ENCODE peak calls at places on chromosome 2, in seven cellular contexts. One of them, this sample, is unnamed.

GRCh38 chr2:68467077-68467960 is at the start of the genes APLF and FBXO48:
- DNase-seq in K562: peak
- DNase-seq in GM12878: peak
- DNase-seq in HepG2: peak
- DNase-seq in SK-N-SH: peak
- DNase-seq in HCT116: peak
- DNase-seq in H1: peak
- DNase-seq in this sample: peak

GRCh38 chr2:10915731-10916331 is 4.1 kb downstream of the KCNF1 start:
- DNase-seq in K562: no peak
- DNase-seq in GM12878: no peak
- DNase-seq in HepG2: no peak
- DNase-seq in SK-N-SH: no peak
- DNase-seq in HCT116: no peak
- DNase-seq in H1: no peak
- DNase-seq in this sample: no peak

GRCh38 chr2:135052997-135053474 is 944 bp downstream of the RAB3GAP1 start:
- DNase-seq in K562: no peak
- DNase-seq in GM12878: no peak
- DNase-seq in HepG2: no peak
- DNase-seq in SK-N-SH: no peak
- DNase-seq in HCT116: no peak
- DNase-seq in H1: no peak
- DNase-seq in this sample: no peak

GRCh38 chr2:23480991-23481797 is 96.2 kb downstream of the KLHL29 start:
- DNase-seq in K562: no peak
- DNase-seq in GM12878: no peak
- DNase-seq in HepG2: peak
- DNase-seq in SK-N-SH: no peak
- DNase-seq in HCT116: peak
- DNase-seq in H1: peak
- DNase-seq in this sample: peak

GRCh38 chr2:122273785-122274419 is 518.5 kb downstream of the TSN start:
- DNase-seq in K562: no peak
- DNase-seq in GM12878: no peak
- DNase-seq in HepG2: no peak
- DNase-seq in SK-N-SH: no peak
- DNase-seq in HCT116: no peak
- DNase-seq in H1: no peak
- DNase-seq in this sample: no peak

GRCh38 chr2:179444056-179444455 is 179.4 kb upstream of the SESTD1 start:
- DNase-seq in K562: no peak
- DNase-seq in GM12878: no peak
- DNase-seq in HepG2: no peak
- DNase-seq in SK-N-SH: no peak
- DNase-seq in HCT116: no peak
- DNase-seq in H1: no peak
- DNase-seq in this sample: no peak

GRCh38 chr2:85796549-85797262 is 42.9 kb downstream of the ATOH8 start:
- DNase-seq in K562: no peak
- DNase-seq in GM12878: no peak
- DNase-seq in HepG2: no peak
- DNase-seq in SK-N-SH: peak
- DNase-seq in HCT116: no peak
- DNase-seq in H1: no peak
- DNase-seq in this sample: no peak

GRCh38 chr2:220178991-220179695 is 551.7 kb downstream of the SLC4A3 start:
- DNase-seq in K562: no peak
- DNase-seq in GM12878: no peak
- DNase-seq in HepG2: no peak
- DNase-seq in SK-N-SH: no peak
- DNase-seq in HCT116: no peak
- DNase-seq in H1: no peak
- DNase-seq in this sample: peak

GRCh38 chr2:16626497-16626896 is 39.1 kb downstream of the CYRIA start:
- DNase-seq in K562: no peak
- DNase-seq in GM12878: no peak
- DNase-seq in HepG2: no peak
- DNase-seq in SK-N-SH: no peak
- DNase-seq in HCT116: no peak
- DNase-seq in H1: no peak
- DNase-seq in this sample: no peak

GRCh38 chr2:181471783-181472182 is 14.6 kb downstream of the ITGA4 start:
- DNase-seq in K562: no peak
- DNase-seq in GM12878: no peak
- DNase-seq in HepG2: no peak
- DNase-seq in SK-N-SH: no peak
- DNase-seq in HCT116: no peak
- DNase-seq in H1: no peak
- DNase-seq in this sample: no peak

GRCh38 chr2:101766871-101767739 is 69.6 kb downstream of the MAP4K4 start:
- DNase-seq in K562: no peak
- DNase-seq in GM12878: no peak
- DNase-seq in HepG2: peak
- DNase-seq in SK-N-SH: no peak
- DNase-seq in HCT116: no peak
- DNase-seq in H1: no peak
- DNase-seq in this sample: peak

GRCh38 chr2:74887445-74887951 is 53.6 kb downstream of the HK2 start:
- DNase-seq in K562: no peak
- DNase-seq in GM12878: no peak
- DNase-seq in HepG2: no peak
- DNase-seq in SK-N-SH: no peak
- DNase-seq in HCT116: no peak
- DNase-seq in H1: no peak
- DNase-seq in this sample: no peak

GRCh38 chr2:19868705-19869550 is 32.9 kb downstream of the TTC32 start:
- DNase-seq in K562: peak
- DNase-seq in GM12878: no peak
- DNase-seq in HepG2: no peak
- DNase-seq in SK-N-SH: peak
- DNase-seq in HCT116: no peak
- DNase-seq in H1: no peak
- DNase-seq in this sample: no peak

GRCh38 chr2:51711761-51712160 is 679.8 kb upstream of the NRXN1 start:
- DNase-seq in K562: no peak
- DNase-seq in GM12878: no peak
- DNase-seq in HepG2: no peak
- DNase-seq in SK-N-SH: no peak
- DNase-seq in HCT116: no peak
- DNase-seq in H1: no peak
- DNase-seq in this sample: no peak

GRCh38 chr2:239610457-239611221 is 209.8 kb upstream of the HDAC4 start:
- DNase-seq in K562: no peak
- DNase-seq in GM12878: no peak
- DNase-seq in HepG2: no peak
- DNase-seq in SK-N-SH: no peak
- DNase-seq in HCT116: no peak
- DNase-seq in H1: no peak
- DNase-seq in this sample: no peak

GRCh38 chr2:67436221-67436620 is 39.1 kb downstream of the ETAA1 start:
- DNase-seq in K562: no peak
- DNase-seq in GM12878: no peak
- DNase-seq in HepG2: no peak
- DNase-seq in SK-N-SH: no peak
- DNase-seq in HCT116: no peak
- DNase-seq in H1: no peak
- DNase-seq in this sample: peak

GRCh38 chr2:201070966-201071304 is 536 bp downstream of the HYCC2 start:
- DNase-seq in K562: no peak
- DNase-seq in GM12878: no peak
- DNase-seq in HepG2: peak
- DNase-seq in SK-N-SH: no peak
- DNase-seq in HCT116: no peak
- DNase-seq in H1: no peak
- DNase-seq in this sample: no peak

GRCh38 chr2:43269706-43270105 is 43.3 kb upstream of the ZFP36L2 start:
- DNase-seq in K562: no peak
- DNase-seq in GM12878: no peak
- DNase-seq in HepG2: no peak
- DNase-seq in SK-N-SH: no peak
- DNase-seq in HCT116: no peak
- DNase-seq in H1: no peak
- DNase-seq in this sample: no peak

GRCh38 chr2:76008001-76008702 is 297.4 kb upstream of the GCFC2 start:
- DNase-seq in K562: no peak
- DNase-seq in GM12878: peak
- DNase-seq in HepG2: no peak
- DNase-seq in SK-N-SH: no peak
- DNase-seq in HCT116: no peak
- DNase-seq in H1: no peak
- DNase-seq in this sample: peak

GRCh38 chr2:224870341-224870740 is 154.2 kb upstream of the CCDC195 start:
- DNase-seq in K562: no peak
- DNase-seq in GM12878: no peak
- DNase-seq in HepG2: no peak
- DNase-seq in SK-N-SH: no peak
- DNase-seq in HCT116: no peak
- DNase-seq in H1: no peak
- DNase-seq in this sample: no peak

GRCh38 chr2:152466925-152467676 is 132.1 kb downstream of the FMNL2 start:
- DNase-seq in K562: no peak
- DNase-seq in GM12878: peak
- DNase-seq in HepG2: no peak
- DNase-seq in SK-N-SH: no peak
- DNase-seq in HCT116: no peak
- DNase-seq in H1: no peak
- DNase-seq in this sample: peak

DNA sequence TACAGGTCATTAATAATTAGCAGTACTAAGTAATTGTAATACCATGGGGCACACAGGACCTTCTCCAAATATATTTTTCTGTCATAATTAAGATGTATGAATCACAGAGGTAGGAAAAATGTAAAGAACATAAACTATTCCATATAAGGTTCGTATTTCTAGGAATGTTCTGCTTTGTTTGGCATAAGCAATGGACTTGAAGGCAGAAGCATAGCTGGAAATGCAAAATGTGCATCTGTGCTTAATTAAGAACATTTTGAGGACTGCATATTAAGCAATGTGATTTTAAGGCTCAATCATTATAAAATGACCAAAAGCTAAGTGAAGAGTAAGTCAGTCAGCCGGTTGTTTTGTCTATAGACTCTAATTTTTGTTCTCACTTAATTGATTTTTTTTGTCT is 123.2 kb downstream of the RBM43 start:
- DNase-seq in K562: no peak
- DNase-seq in GM12878: no peak
- DNase-seq in HepG2: no peak
- DNase-seq in SK-N-SH: no peak
- DNase-seq in HCT116: no peak
- DNase-seq in H1: no peak
- DNase-seq in this sample: no peak
- TF ChIP-seq JUND in K562: no peak
- TF ChIP-seq JUND in GM12878: no peak
- TF ChIP-seq JUND in HepG2: no peak
- TF ChIP-seq JUND in SK-N-SH: no peak
- TF ChIP-seq JUND in HCT116: no peak
- TF ChIP-seq JUND in H1: no peak
- TF ChIP-seq JUND in this sample: no peak

GRCh38 chr2:144519597-144519933 is 354 bp downstream of the ZEB2 start:
- DNase-seq in K562: no peak
- DNase-seq in GM12878: no peak
- DNase-seq in HepG2: no peak
- DNase-seq in SK-N-SH: no peak
- DNase-seq in HCT116: no peak
- DNase-seq in H1: no peak
- DNase-seq in this sample: no peak

GRCh38 chr2:144518744-144519596 is 949 bp downstream of the ZEB2 start:
- DNase-seq in K562: no peak
- DNase-seq in GM12878: peak
- DNase-seq in HepG2: no peak
- DNase-seq in SK-N-SH: no peak
- DNase-seq in HCT116: no peak
- DNase-seq in H1: no peak
- DNase-seq in this sample: no peak

GRCh38 chr2:144521702-144522101 is 1.8 kb upstream of the ZEB2 start:
- DNase-seq in K562: no peak
- DNase-seq in GM12878: no peak
- DNase-seq in HepG2: no peak
- DNase-seq in SK-N-SH: no peak
- DNase-seq in HCT116: no peak
- DNase-seq in H1: no peak
- DNase-seq in this sample: no peak

GRCh38 chr2:144520718-144521487 is 984 bp upstream of the ZEB2 start:
- DNase-seq in K562: no peak
- DNase-seq in GM12878: no peak
- DNase-seq in HepG2: no peak
- DNase-seq in SK-N-SH: no peak
- DNase-seq in HCT116: no peak
- DNase-seq in H1: no peak
- DNase-seq in this sample: no peak

DNA sequence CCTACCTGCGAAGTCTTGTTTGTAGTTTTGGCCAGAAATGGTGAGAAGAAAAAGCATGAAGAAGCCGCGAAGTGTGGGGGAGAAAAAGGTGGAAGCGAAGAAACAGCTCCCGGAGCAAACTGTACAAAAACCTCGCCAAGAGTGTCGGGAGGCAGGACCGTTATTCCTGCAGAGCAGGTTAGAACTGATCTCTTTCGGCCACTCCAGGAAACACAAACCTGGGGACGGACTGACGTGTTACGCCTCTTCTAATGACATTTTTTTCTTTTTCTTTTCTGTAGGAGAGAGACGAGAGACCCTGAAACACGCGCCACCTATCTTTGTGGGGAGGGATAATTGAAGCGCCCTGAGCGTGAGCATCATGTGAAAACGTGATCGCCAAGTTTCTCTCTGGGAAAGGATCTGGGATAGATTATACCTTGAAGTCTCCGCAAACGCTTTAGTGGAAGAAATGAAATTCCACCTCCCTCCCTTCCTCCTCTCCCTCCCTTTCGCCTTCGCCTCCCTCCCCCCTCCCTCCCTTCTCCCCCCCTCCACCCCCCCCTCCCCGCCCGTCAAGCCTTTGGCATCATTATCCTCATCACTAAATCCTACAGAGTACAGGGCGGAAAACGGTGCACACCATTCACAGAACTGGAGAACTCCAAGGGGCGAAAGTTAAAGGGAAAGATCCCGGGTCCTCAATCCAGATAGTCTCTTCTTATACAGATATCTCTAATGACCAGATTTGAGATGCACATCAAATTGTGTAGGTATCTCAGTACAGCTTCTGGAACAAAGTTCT is at the start of gene ZEB2:
- DNase-seq in K562: peak
- DNase-seq in GM12878: no peak
- DNase-seq in HepG2: peak
- DNase-seq in SK-N-SH: peak
- DNase-seq in HCT116: peak
- DNase-seq in H1: no peak
- DNase-seq in this sample: peak
- TF ChIP-seq JUND in K562: peak
- TF ChIP-seq JUND in GM12878: no peak
- TF ChIP-seq JUND in HepG2: no peak
- TF ChIP-seq JUND in SK-N-SH: no peak
- TF ChIP-seq JUND in HCT116: no peak
- TF ChIP-seq JUND in H1: no peak
- TF ChIP-seq JUND in this sample: no peak

GRCh38 chr2:230985519-230986231 is 10.2 kb upstream of the SPATA3 start:
- DNase-seq in K562: no peak
- DNase-seq in GM12878: no peak
- DNase-seq in HepG2: no peak
- DNase-seq in SK-N-SH: no peak
- DNase-seq in HCT116: no peak
- DNase-seq in H1: no peak
- DNase-seq in this sample: no peak
- TF ChIP-seq JUND in K562: no peak
- TF ChIP-seq JUND in GM12878: no peak
- TF ChIP-seq JUND in HepG2: no peak
- TF ChIP-seq JUND in SK-N-SH: no peak
- TF ChIP-seq JUND in HCT116: no peak
- TF ChIP-seq JUND in H1: no peak
- TF ChIP-seq JUND in this sample: no peak

GRCh38 chr2:27754831-27755230 is 16.7 kb upstream of the MRPL33 start:
- DNase-seq in K562: no peak
- DNase-seq in GM12878: no peak
- DNase-seq in HepG2: no peak
- DNase-seq in SK-N-SH: no peak
- DNase-seq in HCT116: no peak
- DNase-seq in H1: no peak
- DNase-seq in this sample: no peak
- TF ChIP-seq JUND in K562: no peak
- TF ChIP-seq JUND in GM12878: no peak
- TF ChIP-seq JUND in HepG2: no peak
- TF ChIP-seq JUND in SK-N-SH: no peak
- TF ChIP-seq JUND in HCT116: no peak
- TF ChIP-seq JUND in H1: no peak
- TF ChIP-seq JUND in this sample: no peak